ENCODE peak calls at places on chromosomes 1 and 21, in nine cellular contexts. C, P, Z, V, F, S, R, J and X are unnamed samples.

GRCh38 chr1:160096491-160097116 is 1.8 kb downstream of the IGSF8 start:
- DNase-seq in C (no peak), P (no peak), Z (peak; percentile 55), V (peak; percentile 52), F (peak; percentile 51), S (peak; percentile 64), R (no peak), J (peak; percentile 77), X (no peak)

GRCh38 chr1:231310391-231310934 is 27.2 kb downstream of the EXOC8 start:
- DNase-seq in C (no peak), P (no peak), Z (no peak), V (no peak), F (no peak), S (no peak), R (no peak), J (no peak), X (no peak)

GRCh38 chr1:168180148-168180524 is 1.4 kb downstream of the TIPRL start:
- DNase-seq in C (no peak), P (no peak), Z (no peak), V (no peak), F (no peak), S (no peak), R (no peak), J (no peak), X (no peak)

GRCh38 chr1:14996133-14997050 is 157.2 kb upstream of the TMEM51 start:
- DNase-seq in C (no peak), P (peak; percentile 61), Z (peak; percentile 48), V (peak; percentile 84), F (peak; percentile 52), S (no peak), R (no peak), J (peak; percentile 32), X (no peak)

GRCh38 chr1:201515062-201515750 is 8.3 kb upstream of the CSRP1 start:
- DNase-seq in C (no peak), P (no peak), Z (no peak), V (no peak), F (no peak), S (no peak), R (no peak), J (peak; percentile 2), X (no peak)

GRCh38 chr1:247119600-247120407 is 15.6 kb upstream of the ZNF669 start:
- DNase-seq in C (no peak), P (no peak), Z (no peak), V (no peak), F (no peak), S (no peak), R (no peak), J (no peak), X (no peak)

GRCh38 chr21:33634254-33634653 is 7.3 kb downstream of the CRYZL1 start:
- DNase-seq in C (no peak), P (no peak), Z (no peak), V (no peak), F (no peak), S (no peak), R (no peak), J (no peak), X (no peak)

GRCh38 chr1:77143529-77144121 is 75.6 kb downstream of the PIGK start:
- DNase-seq in C (no peak), P (no peak), Z (no peak), V (peak; percentile 1), F (peak; percentile 13), S (no peak), R (no peak), J (no peak), X (no peak)

GRCh38 chr1:146036241-146036989 is 14.9 kb upstream of the HJV start:
- DNase-seq in C (no peak), P (peak; percentile 59), Z (no peak), V (no peak), F (no peak), S (no peak), R (no peak), J (no peak), X (no peak)

GRCh38 chr1:16115468-16116363 is 40.2 kb downstream of the EPHA2 start:
- DNase-seq in C (no peak), P (peak; percentile 94), Z (no peak), V (no peak), F (no peak), S (no peak), R (peak; percentile 40), J (no peak), X (no peak)

GRCh38 chr21:41865002-41865777 is 14.0 kb downstream of the PRDM15 start:
- DNase-seq in C (no peak), P (no peak), Z (no peak), V (no peak), F (no peak), S (no peak), R (no peak), J (no peak), X (no peak)

GRCh38 chr1:161260346-161260745 is 1.8 kb downstream of the PCP4L1 start:
- DNase-seq in C (no peak), P (no peak), Z (no peak), V (no peak), F (no peak), S (no peak), R (no peak), J (no peak), X (no peak)

GRCh38 chr1:74584185-74584584 is 71.8 kb upstream of the LRRC53 start:
- DNase-seq in C (no peak), P (no peak), Z (no peak), V (peak; percentile 0), F (no peak), S (no peak), R (no peak), J (no peak), X (no peak)

GRCh38 chr1:226604846-226605572 is 56.4 kb downstream of the STUM start:
- DNase-seq in C (no peak), P (no peak), Z (no peak), V (no peak), F (no peak), S (peak; percentile 65), R (peak; percentile 61), J (peak; percentile 26), X (no peak)
- H3K27ac ChIP-seq in C (no peak overlapping the region), P (peak overlapping the region; percentile 50), Z (no peak overlapping the region), V (no peak overlapping the region), F (no peak overlapping the region), S (no peak overlapping the region), R (no peak overlapping the region), J (peak overlapping the region; percentile 47), X (no peak overlapping the region)

GRCh38 chr1:63381741-63382140 is 14.3 kb downstream of the ALG6 start:
- DNase-seq in C (no peak), P (no peak), Z (no peak), V (no peak), F (no peak), S (no peak), R (no peak), J (no peak), X (no peak)
- H3K27ac ChIP-seq in C (no peak overlapping the region), P (no peak overlapping the region), Z (no peak overlapping the region), V (no peak overlapping the region), F (no peak overlapping the region), S (no peak overlapping the region), R (no peak overlapping the region), J (no peak overlapping the region), X (no peak overlapping the region)

DNA sequence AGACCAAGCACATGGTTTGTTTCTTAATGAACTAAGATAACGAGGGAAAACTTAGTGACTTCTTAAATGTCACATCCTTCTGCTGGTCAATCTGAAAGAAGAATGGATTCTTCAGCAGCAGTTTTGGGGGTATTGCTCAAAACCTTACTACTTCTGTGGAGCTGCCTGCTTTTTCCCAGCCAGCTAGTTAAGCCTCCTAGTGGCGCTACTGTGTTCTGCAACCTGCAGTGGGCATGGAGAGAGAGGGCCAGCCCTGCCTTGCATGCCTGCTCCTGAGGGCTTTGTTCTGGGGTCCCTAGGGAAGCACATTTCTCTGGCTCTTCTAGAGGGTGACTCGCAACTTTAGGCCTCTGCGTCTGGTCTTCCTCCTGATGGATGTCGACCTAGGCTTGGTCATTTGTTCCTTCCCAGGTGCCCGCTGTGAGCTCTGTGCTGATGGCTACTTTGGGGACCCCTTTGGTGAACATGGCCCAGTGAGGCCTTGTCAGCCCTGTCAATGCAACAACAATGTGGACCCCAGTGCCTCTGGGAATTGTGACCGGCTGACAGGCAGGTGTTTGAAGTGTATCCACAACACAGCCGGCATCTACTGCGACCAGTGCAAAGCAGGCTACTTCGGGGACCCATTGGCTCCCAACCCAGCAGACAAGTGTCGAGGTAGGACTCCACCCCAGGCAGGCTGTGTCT is 42.0 kb downstream of the LAMC2 start:
- DNase-seq in C (peak; percentile 8), P (peak; percentile 49), Z (peak; percentile 45), V (peak; percentile 41), F (peak; percentile 60), S (peak; percentile 72), R (no peak), J (peak; percentile 43), X (no peak)
- H3K27ac ChIP-seq in C (no peak overlapping the region), P (no peak overlapping the region), Z (no peak overlapping the region), V (no peak overlapping the region), F (peak overlapping the region; percentile 79), S (no peak overlapping the region), R (no peak overlapping the region), J (no peak overlapping the region), X (no peak overlapping the region)

GRCh38 chr1:110872745-110873435 is at the start of gene CD53:
- DNase-seq in C (no peak), P (no peak), Z (no peak), V (no peak), F (no peak), S (no peak), R (no peak), J (peak; percentile 46), X (no peak)
- H3K27ac ChIP-seq in C (peak within 1 kb of the TSS; percentile 56), P (no peak within 1 kb of the TSS), Z (no peak within 1 kb of the TSS), V (no peak within 1 kb of the TSS), F (no peak within 1 kb of the TSS), S (peak within 1 kb of the TSS; percentile 46), R (no peak within 1 kb of the TSS), J (no peak within 1 kb of the TSS), X (peak within 1 kb of the TSS; percentile 41)

GRCh38 chr1:43969746-43970466 is at the start of gene DPH2:
- DNase-seq in C (peak; percentile 98), P (peak; percentile 90), Z (peak; percentile 98), V (peak; percentile 97), F (peak; percentile 97), S (peak; percentile 98), R (peak; percentile 99), J (peak; percentile 98), X (peak; percentile 98)
- H3K27ac ChIP-seq in C (peak within 1 kb of the TSS; percentile 67), P (no peak within 1 kb of the TSS), Z (peak within 1 kb of the TSS; percentile 97), V (peak within 1 kb of the TSS; percentile 33), F (no peak within 1 kb of the TSS), S (peak within 1 kb of the TSS; percentile 16), R (no peak within 1 kb of the TSS), J (peak within 1 kb of the TSS; percentile 58), X (no peak within 1 kb of the TSS)

GRCh38 chr21:45050786-45051489 is 23.4 kb upstream of the ADARB1 start:
- DNase-seq in C (no peak), P (no peak), Z (no peak), V (peak; percentile 100), F (peak; percentile 61), S (no peak), R (peak; percentile 80), J (peak; percentile 77), X (no peak)
- H3K27ac ChIP-seq in C (no peak overlapping the region), P (no peak overlapping the region), Z (peak overlapping the region; percentile 83), V (peak overlapping the region; percentile 99), F (peak overlapping the region; percentile 81), S (no peak overlapping the region), R (peak overlapping the region; percentile 95), J (peak overlapping the region; percentile 98), X (no peak overlapping the region)

GRCh38 chr1:29539971-29540370 is 303.6 kb downstream of the PTPRU start:
- DNase-seq in C (no peak), P (no peak), Z (no peak), V (no peak), F (no peak), S (no peak), R (no peak), J (peak; percentile 5), X (no peak)
- H3K27ac ChIP-seq in C (no peak overlapping the region), P (no peak overlapping the region), Z (no peak overlapping the region), V (no peak overlapping the region), F (no peak overlapping the region), S (no peak overlapping the region), R (no peak overlapping the region), J (no peak overlapping the region), X (no peak overlapping the region)